ENCODE peak calls at places on chromosomes 5 and 9, in nine cellular contexts. E, K, D, T, Q, R, X, H and I are unnamed samples. For H3K9me3, the result is how much of the 10 kb centered on the place peaks cover.

GRCh38 chr9:124022201-124023121 is 10.9 kb downstream of the LHX2 start:
- DNase-seq in T (no peak), R (no peak), D (no peak), H (no peak), K (no peak), E (peak), X (no peak), Q (no peak), I (peak)

GRCh38 chr9:135926402-135927194 is 19.3 kb upstream of the CAMSAP1 start:
- DNase-seq in Q (peak), K (no peak), X (no peak), E (peak), R (peak), H (no peak), T (no peak), D (peak), I (no peak)

GRCh38 chr9:136848393-136849037 is 694 bp upstream of the PHPT1 start:
- DNase-seq in D (peak), R (no peak), T (peak), X (peak), H (no peak), Q (no peak), K (no peak), E (peak), I (peak)

GRCh38 chr5:64015824-64016223 is 53.6 kb upstream of the HTR1A start:
- DNase-seq in K (no peak), X (no peak), H (no peak), Q (no peak), T (no peak), D (no peak), E (no peak), R (no peak), I (no peak)

GRCh38 chr9:32783168-32783891 is at the start of gene TMEM215:
- DNase-seq in T (no peak), R (no peak), E (peak), H (no peak), D (no peak), K (peak), X (no peak), Q (no peak), I (peak)

GRCh38 chr9:12699529-12699928 is 6.3 kb downstream of the TYRP1 start:
- DNase-seq in X (no peak), D (no peak), T (no peak), E (no peak), H (no peak), K (no peak), Q (no peak), R (no peak), I (no peak)

GRCh38 chr5:76555114-76555513 is 68.1 kb downstream of the F2RL2 start:
- DNase-seq in K (no peak), Q (no peak), H (no peak), T (no peak), X (no peak), E (no peak), R (no peak), D (no peak), I (no peak)

GRCh38 chr5:96868603-96869371 is 7.5 kb upstream of the ERAP2 start:
- DNase-seq in R (no peak), T (no peak), K (peak), E (peak), H (no peak), D (no peak), Q (no peak), X (no peak), I (peak)

GRCh38 chr5:59528226-59528862 is 365.2 kb downstream of the PDE4D start:
- DNase-seq in D (no peak), H (no peak), K (no peak), X (no peak), T (no peak), Q (no peak), R (no peak), E (no peak), I (peak)

GRCh38 chr9:97059661-97060060 is 20.7 kb upstream of the CTSV start:
- DNase-seq in T (no peak), K (no peak), D (no peak), R (no peak), Q (no peak), H (no peak), X (no peak), E (peak), I (no peak)

GRCh38 chr9:129383005-129383414 is 204.9 kb upstream of the IER5L start:
- DNase-seq in X (peak), E (peak), R (peak), Q (no peak), H (no peak), K (peak), T (peak), D (peak), I (no peak)

GRCh38 chr9:128438343-128439109 is 17.3 kb upstream of the ODF2 start:
- DNase-seq in Q (no peak), K (peak), H (no peak), E (peak), T (peak), X (peak), R (peak), D (peak), I (peak)

GRCh38 chr9:13535141-13535540 is 255.6 kb upstream of the MPDZ start:
- DNase-seq in X (no peak), D (no peak), K (no peak), R (no peak), Q (no peak), E (no peak), T (no peak), H (no peak), I (no peak)

GRCh38 chr5:132114150-132115121 is 40.8 kb downstream of the CSF2 start:
- DNase-seq in Q (no peak), X (no peak), H (no peak), E (no peak), K (no peak), T (no peak), D (no peak), R (no peak), I (no peak)

GRCh38 chr9:38685535-38685934 is 34.4 kb downstream of the FAM240B start:
- DNase-seq in K (no peak), H (no peak), X (no peak), R (no peak), T (no peak), D (no peak), E (no peak), Q (no peak), I (no peak)

GRCh38 chr5:38896760-38897159 is 50.9 kb downstream of the OSMR start:
- DNase-seq in E (no peak), H (no peak), R (no peak), K (no peak), X (no peak), T (no peak), D (no peak), Q (no peak), I (no peak)

GRCh38 chr9:126423022-126423708 is 96.5 kb downstream of the MVB12B start:
- DNase-seq in T (no peak), R (no peak), X (no peak), Q (no peak), H (no peak), K (no peak), E (no peak), D (no peak), I (no peak)

GRCh38 chr5:82312373-82312856 is 34.3 kb upstream of the RPS23 start:
- DNase-seq in E (peak), R (peak), X (peak), Q (peak), H (no peak), K (peak), T (peak), D (no peak), I (peak)

GRCh38 chr5:72285425-72285821 is 34.6 kb downstream of the MRPS27 start:
- DNase-seq in Q (no peak), T (no peak), D (no peak), E (no peak), R (no peak), H (no peak), K (no peak), X (no peak), I (no peak)

GRCh38 chr5:72282878-72283277 is 37.2 kb downstream of the MRPS27 start:
- DNase-seq in R (no peak), T (no peak), E (no peak), Q (no peak), H (no peak), X (no peak), D (no peak), K (no peak), I (peak)

GRCh38 chr5:72283358-72283757 is 36.7 kb downstream of the MRPS27 start:
- DNase-seq in H (no peak), D (no peak), R (no peak), E (no peak), X (no peak), Q (no peak), K (no peak), T (no peak), I (no peak)

GRCh38 chr5:72286798-72287197 is 33.2 kb downstream of the MRPS27 start:
- DNase-seq in T (no peak), K (no peak), E (no peak), X (no peak), D (no peak), Q (no peak), H (no peak), R (no peak), I (no peak)

DNA sequence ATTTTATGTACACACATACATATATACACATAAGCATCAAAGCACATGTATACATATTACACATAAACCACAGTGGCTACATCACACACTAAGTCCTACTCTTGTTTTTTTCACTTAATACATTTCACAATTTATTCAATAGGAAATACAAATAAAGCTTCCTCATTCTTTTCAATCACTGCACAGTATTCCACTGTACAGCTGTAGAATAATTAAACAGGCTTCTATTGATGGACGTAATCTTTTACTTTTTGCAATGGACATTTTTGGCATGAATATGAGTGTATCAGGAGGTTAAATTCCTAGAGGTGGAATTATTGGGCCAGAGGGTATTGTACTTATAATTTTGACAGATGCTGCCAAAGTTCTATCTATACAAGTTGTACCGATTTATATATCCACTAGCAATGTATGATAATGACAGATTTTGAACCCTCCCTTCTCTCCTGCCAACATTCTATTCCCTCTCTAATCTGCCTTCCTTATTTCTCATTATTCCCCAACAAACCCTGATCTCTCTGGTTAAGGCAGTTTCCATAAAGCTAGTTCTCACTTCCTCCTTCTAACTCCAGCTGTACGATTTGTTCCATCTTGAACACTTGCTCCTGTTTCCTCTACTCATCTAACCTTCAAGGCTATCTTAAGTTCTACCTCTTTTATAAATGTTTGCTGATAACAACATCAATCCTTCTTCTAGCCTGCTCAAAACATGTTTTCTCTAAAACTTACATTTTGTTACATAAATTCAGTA is 35.2 kb downstream of the MRPS27 start:
- DNase-seq in R (no peak), H (no peak), K (no peak), D (no peak), E (no peak), T (no peak), X (no peak), Q (no peak), I (no peak)
- H3K9me3 ChIP-seq in R (under half), H (under half), K (under half), D (under half), E (under half), T (under half), X (under half), Q (under half), I (under half)

DNA sequence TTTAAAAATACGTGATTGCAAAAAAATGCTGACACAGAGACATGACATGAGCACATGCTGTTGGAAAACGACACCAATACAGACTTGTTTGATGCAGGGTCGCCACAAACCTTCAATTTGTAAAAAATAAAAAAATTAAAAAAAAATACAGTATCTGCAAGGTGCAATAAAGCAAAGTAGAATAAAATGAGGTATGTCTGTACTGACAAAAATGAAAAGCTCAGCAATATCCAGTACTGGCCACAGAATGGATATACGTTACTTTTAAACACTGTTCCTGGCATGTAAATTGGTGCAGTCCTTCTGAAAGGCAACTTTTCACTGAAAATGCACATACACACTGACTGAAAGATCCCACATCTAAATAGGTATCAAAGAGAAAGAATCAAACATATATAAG is 27.1 kb upstream of the C9orf40 start:
- DNase-seq in E (no peak), H (no peak), K (no peak), Q (no peak), X (no peak), T (no peak), R (no peak), D (no peak), I (no peak)
- TF ChIP-seq CTCF in E (no peak), H (no peak), K (no peak), Q (no peak), X (no peak), T (no peak), R (no peak), D (no peak), I (no peak)

GRCh38 chr9:35650341-35651158 is at the start of gene SIT1:
- DNase-seq in T (no peak), Q (no peak), D (no peak), H (no peak), K (no peak), E (no peak), X (no peak), R (no peak), I (no peak)
- H3K4me3 ChIP-seq in T (no peak), Q (peak), D (peak), H (peak), K (no peak), E (no peak), X (no peak), R (peak), I (no peak)

GRCh38 chr5:150901446-150901845 is 3.3 kb downstream of the ZNF300 start:
- DNase-seq in H (no peak), K (no peak), E (no peak), R (no peak), X (no peak), T (no peak), D (no peak), Q (no peak), I (no peak)

GRCh38 chr5:150895431-150896428 is 9.1 kb downstream of the ZNF300 start:
- DNase-seq in K (no peak), Q (no peak), D (no peak), R (no peak), X (no peak), H (no peak), E (no peak), T (no peak), I (no peak)
- H3K9me3 ChIP-seq in K (half or more), Q (half or more), D (half or more), R (half or more), X (half or more), H (half or more), E (half or more), T (half or more), I (half or more)

GRCh38 chr5:180156141-180156540 is 52.9 kb downstream of the RASGEF1C start:
- DNase-seq in R (no peak), K (peak), T (peak), X (no peak), E (no peak), H (no peak), D (peak), Q (no peak), I (no peak)
- TF ChIP-seq CTCF in R (no peak), K (peak), T (no peak), X (no peak), E (no peak), H (no peak), D (no peak), Q (no peak), I (no peak)

GRCh38 chr5:154708845-154709244 is 46.3 kb upstream of the LARP1 start:
- DNase-seq in Q (no peak), K (no peak), T (no peak), X (no peak), E (peak), H (no peak), D (no peak), R (peak), I (no peak)

GRCh38 chr5:154712518-154713437 is 42.4 kb upstream of the LARP1 start:
- DNase-seq in H (no peak), D (peak), Q (no peak), T (peak), X (no peak), R (peak), K (no peak), E (peak), I (no peak)

GRCh38 chr5:154709368-154710305 is 45.5 kb upstream of the LARP1 start:
- DNase-seq in X (no peak), E (no peak), T (no peak), R (no peak), D (no peak), H (no peak), Q (no peak), K (peak), I (no peak)

GRCh38 chr5:154713615-154714125 is 41.5 kb upstream of the LARP1 start:
- DNase-seq in K (no peak), E (peak), D (no peak), T (peak), H (no peak), X (no peak), Q (no peak), R (no peak), I (no peak)

GRCh38 chr5:154714271-154714986 is 40.7 kb upstream of the LARP1 start:
- DNase-seq in E (peak), Q (no peak), R (peak), D (peak), K (no peak), X (no peak), T (peak), H (no peak), I (peak)
- H3K4me3 ChIP-seq in E (no peak), Q (peak), R (peak), D (peak), K (no peak), X (no peak), T (no peak), H (peak), I (no peak)

GRCh38 chr9:7910426-7911015 is 110.9 kb upstream of the DMAC1 start:
- DNase-seq in H (no peak), E (no peak), K (no peak), T (peak), X (no peak), Q (no peak), D (no peak), R (no peak), I (no peak)
- H3K9me3 ChIP-seq in H (under half), E (under half), K (under half), T (under half), X (under half), Q (under half), D (under half), R (under half), I (under half)

GRCh38 chr5:150057511-150057910 is 28.8 kb downstream of the CSF1R start:
- DNase-seq in X (no peak), T (no peak), R (no peak), H (no peak), D (no peak), K (no peak), Q (no peak), E (no peak), I (no peak)
- TF ChIP-seq CTCF in X (no peak), T (no peak), R (no peak), H (no peak), D (no peak), K (no peak), Q (no peak), E (no peak), I (no peak)